ENCODE peak calls at places on chromosomes 3 and 15, in four cellular contexts. One of them, this sample, is unnamed.

GRCh38 chr3:148790841-148791240 is 36.8 kb upstream of the CPB1 start:
- DNase-seq in SJSA1: no peak
- DNase-seq in IMR-90: no peak
- DNase-seq in fibroblast of lung: peak; percentile 65
- DNase-seq in this sample: no peak

GRCh38 chr3:63142681-63143080 is 135.4 kb upstream of the SYNPR start:
- DNase-seq in SJSA1: no peak
- DNase-seq in fibroblast of lung: no peak
- DNase-seq in IMR-90: no peak
- DNase-seq in this sample: no peak

GRCh38 chr3:195015021-195015420 is 255.9 kb downstream of the XXYLT1 start:
- DNase-seq in IMR-90: no peak
- DNase-seq in fibroblast of lung: peak; percentile 76
- DNase-seq in SJSA1: no peak
- DNase-seq in this sample: peak; percentile 38

GRCh38 chr3:120450261-120450913 is 405 bp downstream of the FSTL1 start:
- DNase-seq in fibroblast of lung: no peak
- DNase-seq in SJSA1: no peak
- DNase-seq in IMR-90: no peak
- DNase-seq in this sample: peak; percentile 45

GRCh38 chr3:186598794-186599141 is 14.1 kb upstream of the AHSG start:
- DNase-seq in SJSA1: no peak
- DNase-seq in IMR-90: no peak
- DNase-seq in fibroblast of lung: no peak
- DNase-seq in this sample: no peak

GRCh38 chr3:36876181-36876936 is 68.5 kb downstream of the TRANK1 start:
- DNase-seq in IMR-90: no peak
- DNase-seq in fibroblast of lung: no peak
- DNase-seq in SJSA1: no peak
- DNase-seq in this sample: no peak

GRCh38 chr3:185263423-185263822 is 9.6 kb upstream of the EHHADH start:
- DNase-seq in IMR-90: no peak
- DNase-seq in SJSA1: no peak
- DNase-seq in fibroblast of lung: no peak
- DNase-seq in this sample: no peak

GRCh38 chr15:55669226-55669625 is 73.7 kb downstream of the PRTG start:
- DNase-seq in SJSA1: no peak
- DNase-seq in IMR-90: no peak
- DNase-seq in fibroblast of lung: no peak
- DNase-seq in this sample: no peak

GRCh38 chr3:138184994-138185393 is 2.1 kb upstream of the ARMC8 start:
- DNase-seq in fibroblast of lung: no peak
- DNase-seq in SJSA1: no peak
- DNase-seq in IMR-90: peak; percentile 13
- DNase-seq in this sample: peak; percentile 25

GRCh38 chr3:32110233-32110760 is 3.9 kb downstream of the GPD1L start:
- DNase-seq in SJSA1: no peak
- DNase-seq in IMR-90: no peak
- DNase-seq in fibroblast of lung: no peak
- DNase-seq in this sample: no peak

GRCh38 chr15:40941528-40942336 is 11.5 kb upstream of the CHAC1 start:
- DNase-seq in IMR-90: peak; percentile 73
- DNase-seq in fibroblast of lung: peak; percentile 70
- DNase-seq in SJSA1: peak; percentile 77
- DNase-seq in this sample: peak; percentile 65

GRCh38 chr15:74041777-74042435 is 40.4 kb downstream of the GOLGA6A start:
- DNase-seq in IMR-90: no peak
- DNase-seq in SJSA1: no peak
- DNase-seq in fibroblast of lung: no peak
- DNase-seq in this sample: no peak

GRCh38 chr15:74038707-74039655 is 43.4 kb downstream of the GOLGA6A start:
- DNase-seq in fibroblast of lung: peak; percentile 61
- DNase-seq in IMR-90: peak; percentile 77
- DNase-seq in SJSA1: no peak
- DNase-seq in this sample: no peak

GRCh38 chr15:74041311-74041756 is 41.0 kb downstream of the GOLGA6A start:
- DNase-seq in SJSA1: no peak
- DNase-seq in IMR-90: no peak
- DNase-seq in fibroblast of lung: no peak
- DNase-seq in this sample: no peak

GRCh38 chr15:74039656-74040010 is 42.7 kb downstream of the GOLGA6A start:
- DNase-seq in fibroblast of lung: no peak
- DNase-seq in IMR-90: no peak
- DNase-seq in SJSA1: peak; percentile 63
- DNase-seq in this sample: no peak

DNA sequence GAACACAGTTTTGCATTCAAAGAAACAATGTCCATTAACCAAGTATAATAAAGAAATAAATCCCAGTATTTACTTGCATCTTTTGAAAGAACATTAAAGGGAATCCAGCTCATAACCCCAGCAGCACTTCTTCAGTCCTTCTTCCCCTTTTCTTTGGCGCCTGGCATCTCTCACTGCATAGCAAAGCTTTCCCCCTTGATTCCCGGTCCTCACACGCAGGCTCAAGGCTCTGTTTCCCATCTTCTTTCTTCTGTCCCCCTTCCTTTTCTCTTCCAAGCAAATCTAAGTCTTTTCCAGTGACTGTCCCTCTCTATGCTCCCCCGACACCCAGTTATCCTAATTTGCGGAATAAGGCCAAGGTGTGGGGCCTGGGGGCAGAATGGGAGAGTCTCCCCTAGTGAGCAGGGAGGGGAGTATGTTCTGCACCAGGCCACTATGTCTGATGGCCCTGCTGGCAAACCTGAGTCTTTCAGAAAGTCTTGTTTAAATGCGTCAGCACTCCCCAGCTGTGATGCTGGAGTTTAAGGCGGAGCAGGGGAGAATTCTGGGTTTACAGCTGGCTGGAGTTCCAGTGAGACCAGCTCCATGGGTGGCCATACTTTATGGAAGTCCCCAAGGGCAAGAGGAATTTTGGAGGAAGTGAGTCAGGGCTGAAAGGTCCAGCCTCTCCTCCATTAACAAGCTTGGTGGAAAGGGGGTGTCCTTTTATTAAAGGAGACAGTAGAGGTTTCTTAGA is 42.1 kb downstream of the GOLGA6A start:
- DNase-seq in SJSA1: peak; percentile 97
- DNase-seq in fibroblast of lung: peak; percentile 91
- DNase-seq in IMR-90: peak; percentile 98
- DNase-seq in this sample: peak; percentile 48
- H3K27ac ChIP-seq in SJSA1: peak overlapping the region; percentile 94
- H3K27ac ChIP-seq in fibroblast of lung: peak overlapping the region; percentile 79
- H3K27ac ChIP-seq in IMR-90: peak overlapping the region; percentile 83
- H3K27ac ChIP-seq in this sample: no peak overlapping the region

DNA sequence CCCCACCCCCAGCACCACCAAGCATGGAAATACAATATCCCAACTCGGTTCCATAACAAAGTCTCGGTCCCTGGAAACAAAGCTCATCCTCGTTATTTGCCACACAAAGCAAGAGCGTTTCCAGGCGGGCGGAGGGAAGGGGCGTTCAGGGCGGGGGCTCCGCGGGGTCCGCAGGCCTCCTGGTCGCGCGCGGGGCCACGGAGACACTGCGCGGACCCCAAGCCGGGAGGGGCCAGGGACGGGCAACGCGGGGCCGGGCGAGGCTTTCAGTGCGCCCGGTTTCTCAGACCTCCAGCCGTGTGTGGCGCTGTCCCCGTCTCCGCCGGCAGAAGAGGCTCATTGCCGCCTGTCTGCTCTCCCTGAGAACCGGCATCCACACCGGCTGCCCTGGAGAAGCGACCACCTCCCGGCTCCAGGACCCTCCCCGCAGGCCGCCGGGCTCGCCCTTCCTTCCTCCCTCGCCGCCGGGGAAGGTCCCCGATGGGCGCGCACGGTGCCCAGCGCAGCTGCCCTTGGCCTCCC is 329.0 kb downstream of the OCA2 start:
- DNase-seq in fibroblast of lung: no peak
- DNase-seq in SJSA1: no peak
- DNase-seq in IMR-90: no peak
- DNase-seq in this sample: no peak
- H3K27me3 ChIP-seq in fibroblast of lung: no peaks in the 10 kb centered on the region
- H3K27me3 ChIP-seq in SJSA1: no peaks in the 10 kb centered on the region
- H3K27me3 ChIP-seq in IMR-90: no peaks in the 10 kb centered on the region
- H3K27me3 ChIP-seq in this sample: no peaks in the 10 kb centered on the region

GRCh38 chr3:179694731-179695130 is 41.9 kb downstream of the USP13 start:
- DNase-seq in fibroblast of lung: no peak
- DNase-seq in SJSA1: no peak
- DNase-seq in IMR-90: no peak
- DNase-seq in this sample: no peak
- H3K27ac ChIP-seq in fibroblast of lung: no peak overlapping the region
- H3K27ac ChIP-seq in SJSA1: no peak overlapping the region
- H3K27ac ChIP-seq in IMR-90: no peak overlapping the region
- H3K27ac ChIP-seq in this sample: no peak overlapping the region

GRCh38 chr3:47799733-47800132 is 3.2 kb upstream of the DHX30 start:
- DNase-seq in fibroblast of lung: no peak
- DNase-seq in IMR-90: no peak
- DNase-seq in SJSA1: no peak
- DNase-seq in this sample: no peak

GRCh38 chr3:47792699-47793098 is 10.2 kb upstream of the DHX30 start:
- DNase-seq in SJSA1: no peak
- DNase-seq in IMR-90: no peak
- DNase-seq in fibroblast of lung: no peak
- DNase-seq in this sample: no peak

GRCh38 chr3:47791193-47791855 is 9.6 kb upstream of the SMARCC1 start:
- DNase-seq in SJSA1: no peak
- DNase-seq in fibroblast of lung: no peak
- DNase-seq in IMR-90: no peak
- DNase-seq in this sample: no peak

GRCh38 chr3:47794585-47794984 is 8.4 kb upstream of the DHX30 start:
- DNase-seq in IMR-90: no peak
- DNase-seq in SJSA1: no peak
- DNase-seq in fibroblast of lung: no peak
- DNase-seq in this sample: no peak
- H3K27me3 ChIP-seq in IMR-90: no peaks in the 10 kb centered on the region
- H3K27me3 ChIP-seq in SJSA1: no peaks in the 10 kb centered on the region
- H3K27me3 ChIP-seq in fibroblast of lung: no peaks in the 10 kb centered on the region
- H3K27me3 ChIP-seq in this sample: no peaks in the 10 kb centered on the region

GRCh38 chr3:129665024-129665768 is 58.7 kb upstream of the PLXND1 start:
- DNase-seq in fibroblast of lung: peak; percentile 81
- DNase-seq in SJSA1: no peak
- DNase-seq in IMR-90: peak; percentile 73
- DNase-seq in this sample: peak; percentile 74
- H3K27ac ChIP-seq in fibroblast of lung: peak overlapping the region; percentile 23
- H3K27ac ChIP-seq in SJSA1: peak overlapping the region; percentile 50
- H3K27ac ChIP-seq in IMR-90: peak overlapping the region; percentile 45
- H3K27ac ChIP-seq in this sample: peak overlapping the region; percentile 94

DNA sequence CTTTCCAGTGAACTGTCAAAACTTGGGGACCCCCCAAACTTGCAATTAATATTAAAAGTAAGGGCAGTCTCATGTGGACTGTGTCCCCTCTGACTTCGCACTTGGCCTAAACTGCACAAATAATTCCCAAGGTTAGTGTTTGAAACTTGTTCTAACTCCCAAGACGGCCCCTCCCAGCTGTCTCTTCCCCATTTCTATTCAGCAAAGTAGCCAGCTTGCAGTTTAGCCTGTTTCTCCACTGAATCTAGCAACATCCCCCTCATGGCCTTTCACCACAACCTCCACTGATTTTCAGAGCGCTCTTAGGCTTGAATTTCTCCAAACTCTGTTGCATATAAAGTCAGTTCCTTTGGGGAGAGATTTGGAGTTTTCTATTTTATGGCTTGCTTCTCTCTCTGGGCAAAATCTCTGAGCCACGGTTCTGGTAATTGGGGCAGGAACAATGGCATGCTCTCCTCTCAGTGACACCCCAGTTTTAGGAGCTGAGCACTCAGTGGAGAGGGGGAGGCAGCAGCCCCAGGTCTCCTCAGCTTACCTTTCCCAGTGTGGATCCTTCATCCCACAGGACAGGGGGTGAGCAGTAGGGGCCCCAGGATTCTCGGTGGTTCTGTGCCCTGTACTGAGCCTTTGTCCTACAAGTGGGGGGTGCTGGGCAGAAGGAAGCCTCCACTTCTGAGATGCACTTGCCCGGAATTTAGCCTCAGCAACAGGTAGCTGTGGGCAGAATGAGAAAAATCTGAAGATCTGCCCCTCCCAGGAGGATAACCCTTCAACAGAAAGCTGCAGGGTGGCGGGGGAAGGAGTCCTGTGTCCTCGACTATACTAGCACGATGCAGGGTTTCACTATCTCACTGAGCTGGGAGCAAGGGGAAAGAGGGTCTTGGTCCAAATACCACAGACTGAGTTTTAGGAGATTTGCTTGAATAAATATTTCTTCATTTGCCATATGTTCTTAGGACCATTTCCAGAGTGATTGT is 39.3 kb upstream of the GATA2 start:
- DNase-seq in SJSA1: no peak
- DNase-seq in IMR-90: no peak
- DNase-seq in fibroblast of lung: no peak
- DNase-seq in this sample: no peak
- H3K27me3 ChIP-seq in SJSA1: peaks cover 13% of the 10 kb centered on the region
- H3K27me3 ChIP-seq in IMR-90: peaks cover 45% of the 10 kb centered on the region
- H3K27me3 ChIP-seq in fibroblast of lung: peaks cover 14% of the 10 kb centered on the region
- H3K27me3 ChIP-seq in this sample: peaks cover 6% of the 10 kb centered on the region

GRCh38 chr3:78737988-78738387 is 1029.8 kb downstream of the ROBO1 start:
- DNase-seq in IMR-90: no peak
- DNase-seq in fibroblast of lung: peak; percentile 22
- DNase-seq in SJSA1: no peak
- DNase-seq in this sample: peak; percentile 46
- H3K27ac ChIP-seq in IMR-90: no peak overlapping the region
- H3K27ac ChIP-seq in fibroblast of lung: no peak overlapping the region
- H3K27ac ChIP-seq in SJSA1: no peak overlapping the region
- H3K27ac ChIP-seq in this sample: peak overlapping the region; percentile 6

DNA sequence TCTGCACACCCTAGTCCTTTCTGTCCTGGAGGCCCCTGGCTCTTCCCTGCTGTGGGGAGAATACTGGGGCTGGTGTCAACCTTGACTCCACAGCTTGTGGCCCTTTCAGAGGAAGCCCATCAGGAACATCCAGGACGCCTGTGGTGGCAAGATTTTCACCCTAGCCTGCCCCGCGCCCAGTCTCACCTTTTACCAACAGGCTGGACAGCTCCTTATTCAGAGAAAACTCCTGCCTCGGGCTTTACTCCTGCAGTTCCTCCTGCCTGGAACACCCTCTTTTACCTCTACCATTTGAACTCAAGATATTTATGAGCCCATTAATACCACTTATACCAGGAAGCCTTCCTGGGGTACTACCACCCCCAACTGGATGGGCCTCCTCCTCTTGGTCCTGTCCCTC is 2.7 kb upstream of the CACNA2D2 start:
- DNase-seq in IMR-90: no peak
- DNase-seq in fibroblast of lung: no peak
- DNase-seq in SJSA1: no peak
- DNase-seq in this sample: no peak
- H3K27me3 ChIP-seq in IMR-90: peaks cover 76% of the 10 kb centered on the region
- H3K27me3 ChIP-seq in fibroblast of lung: peaks cover 27% of the 10 kb centered on the region
- H3K27me3 ChIP-seq in SJSA1: peaks cover 33% of the 10 kb centered on the region
- H3K27me3 ChIP-seq in this sample: peaks cover 20% of the 10 kb centered on the region

GRCh38 chr15:56839099-56839498 is 79.3 kb upstream of the TCF12 start:
- DNase-seq in fibroblast of lung: no peak
- DNase-seq in SJSA1: no peak
- DNase-seq in IMR-90: no peak
- DNase-seq in this sample: no peak
- H3K27ac ChIP-seq in fibroblast of lung: no peak overlapping the region
- H3K27ac ChIP-seq in SJSA1: no peak overlapping the region
- H3K27ac ChIP-seq in IMR-90: no peak overlapping the region
- H3K27ac ChIP-seq in this sample: no peak overlapping the region